ENCODE peak calls at places on chromosomes 3 and 15, in six cellular contexts. V is IMR-90, I is H9, J is H1, M is neuronal stem cell, T is mesendoderm. D is an unnamed sample.

GRCh38 chr3:150351398-150351797 is 56.7 kb upstream of the TSC22D2 start:
- DNase-seq in V (no peak), I (no peak), J (no peak), M (no peak), T (no peak), D (no peak)

GRCh38 chr15:36878745-36879262 is 221.5 kb downstream of the MEIS2 start:
- DNase-seq in V (no peak), I (no peak), J (no peak), M (peak), T (no peak), D (no peak)

GRCh38 chr3:196942915-196943277 is 568 bp upstream of the NCBP2 start:
- DNase-seq in V (no peak), I (no peak), J (no peak), M (no peak), T (peak), D (peak)

GRCh38 chr15:45521596-45522167 is 873 bp downstream of the SLC30A4 start:
- DNase-seq in V (no peak), I (no peak), J (no peak), M (peak), T (no peak), D (no peak)

GRCh38 chr3:181700168-181701087 is 11.3 kb upstream of the SOX2 start:
- DNase-seq in V (peak), I (peak), J (peak), M (peak), T (peak), D (peak)

GRCh38 chr15:58957101-58957973 is 23.9 kb upstream of the SLTM start:
- DNase-seq in V (peak), I (peak), J (peak), M (peak), T (peak), D (peak)

GRCh38 chr3:184353546-184353941 is 7.9 kb downstream of the CLCN2 start:
- DNase-seq in V (no peak), I (no peak), J (no peak), M (no peak), T (no peak), D (no peak)

GRCh38 chr15:99511865-99512632 is 53.7 kb upstream of the MEF2A start:
- DNase-seq in V (no peak), I (no peak), J (no peak), M (no peak), T (no peak), D (no peak)

GRCh38 chr15:35827156-35827555 is 281.2 kb upstream of the DPH6 start:
- DNase-seq in V (peak), I (no peak), J (no peak), M (no peak), T (no peak), D (peak)

GRCh38 chr3:194814878-194815357 is 129.2 kb downstream of the FAM43A start:
- DNase-seq in V (peak), I (no peak), J (no peak), M (no peak), T (no peak), D (no peak)

GRCh38 chr3:174620138-174620537 is 239.0 kb upstream of the NAALADL2 start:
- DNase-seq in V (no peak), I (no peak), J (no peak), M (no peak), T (no peak), D (no peak)

GRCh38 chr3:180417241-180417640 is 184.7 kb upstream of the TTC14 start:
- DNase-seq in V (no peak), I (no peak), J (no peak), M (no peak), T (no peak), D (no peak)

GRCh38 chr3:129240436-129240835 is 9.0 kb upstream of the COPG1 start:
- DNase-seq in V (no peak), I (no peak), J (no peak), M (no peak), T (no peak), D (peak)

GRCh38 chr3:156617145-156617544 is 57.2 kb upstream of the TIPARP start:
- DNase-seq in V (no peak), I (no peak), J (no peak), M (no peak), T (no peak), D (no peak)

GRCh38 chr3:147354621-147355020 is 51.7 kb downstream of the ZIC4 start:
- DNase-seq in V (no peak), I (peak), J (no peak), M (no peak), T (no peak), D (no peak)

GRCh38 chr3:133941390-133941789 is 45.7 kb upstream of the RAB6B start:
- DNase-seq in V (peak), I (peak), J (peak), M (no peak), T (no peak), D (no peak)

DNA sequence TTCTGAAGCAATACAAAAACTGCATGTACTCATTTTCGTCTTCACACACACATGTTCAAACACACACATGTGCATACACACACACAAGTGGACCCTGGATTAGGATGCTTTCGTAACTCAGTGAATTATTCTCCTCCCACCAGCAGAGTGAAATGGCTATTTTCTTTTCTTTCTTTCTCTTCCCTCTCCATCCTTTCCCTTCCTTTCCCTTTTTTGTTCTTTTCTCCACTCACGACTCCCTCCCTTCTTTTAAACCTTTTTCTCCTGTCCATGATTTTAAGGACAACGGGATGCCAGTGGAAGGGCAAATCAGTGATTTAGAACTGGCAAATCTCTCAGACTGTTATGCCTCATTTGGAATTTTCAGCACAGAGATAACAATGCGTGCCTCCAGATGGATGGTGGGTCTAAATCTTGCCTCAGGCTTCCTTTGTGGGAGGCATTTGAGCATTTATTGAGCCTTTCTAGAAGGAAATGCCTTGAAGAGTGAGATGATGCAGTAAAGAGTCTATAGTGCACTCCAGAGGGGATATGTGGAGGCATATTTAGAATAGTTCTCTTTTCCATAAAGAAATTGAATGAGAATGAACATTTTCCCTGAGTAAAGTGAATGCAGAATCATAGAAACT is 130.4 kb upstream of the SLC7A14 start:
- DNase-seq in V (no peak), I (no peak), J (no peak), M (no peak), T (no peak), D (no peak)
- H2BK15ac ChIP-seq in V (peak), I (no peak), J (no peak), M (no peak), T (no peak), D (no peak)

GRCh38 chr3:138112362-138112761 is 3.0 kb downstream of the DZIP1L start:
- DNase-seq in V (no peak), I (no peak), J (no peak), M (no peak), T (no peak), D (peak)
- H2BK15ac ChIP-seq in V (no peak), I (no peak), J (no peak), M (no peak), T (no peak), D (no peak)

DNA sequence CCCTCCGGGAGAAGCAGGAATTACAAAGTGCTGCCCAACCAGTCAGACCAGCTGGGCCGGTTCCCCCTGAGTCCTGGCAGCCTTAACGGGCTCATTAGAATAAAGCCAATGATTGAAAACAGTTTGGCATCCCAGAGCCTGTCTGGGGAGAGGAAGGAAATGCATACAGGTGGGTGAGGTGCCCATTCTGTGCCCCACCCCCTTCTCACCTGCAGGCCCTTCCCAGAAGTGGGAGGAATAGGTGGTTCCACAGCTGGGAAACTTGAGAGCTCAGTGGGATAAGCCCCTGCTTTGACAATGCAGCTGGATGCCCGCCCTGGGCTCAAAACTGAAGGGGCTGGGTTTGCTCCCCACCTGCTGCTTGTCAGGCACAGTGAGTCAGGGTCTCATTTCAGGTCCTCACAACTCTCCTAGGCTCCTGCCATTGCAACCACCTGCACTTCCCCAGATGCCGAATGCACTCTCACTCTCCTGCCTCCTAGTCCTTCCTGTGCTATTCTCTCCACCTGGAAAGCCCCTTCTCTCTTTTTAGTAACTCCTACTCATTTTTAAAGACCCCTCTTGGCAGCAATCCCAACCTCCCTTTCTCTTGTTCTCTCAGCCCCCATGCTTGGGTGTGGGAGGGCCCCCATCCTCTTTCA is 5.5 kb upstream of the BUB1B start:
- DNase-seq in V (no peak), I (peak), J (peak), M (no peak), T (peak), D (no peak)
- H2BK15ac ChIP-seq in V (no peak), I (no peak), J (no peak), M (no peak), T (no peak), D (no peak)

DNA sequence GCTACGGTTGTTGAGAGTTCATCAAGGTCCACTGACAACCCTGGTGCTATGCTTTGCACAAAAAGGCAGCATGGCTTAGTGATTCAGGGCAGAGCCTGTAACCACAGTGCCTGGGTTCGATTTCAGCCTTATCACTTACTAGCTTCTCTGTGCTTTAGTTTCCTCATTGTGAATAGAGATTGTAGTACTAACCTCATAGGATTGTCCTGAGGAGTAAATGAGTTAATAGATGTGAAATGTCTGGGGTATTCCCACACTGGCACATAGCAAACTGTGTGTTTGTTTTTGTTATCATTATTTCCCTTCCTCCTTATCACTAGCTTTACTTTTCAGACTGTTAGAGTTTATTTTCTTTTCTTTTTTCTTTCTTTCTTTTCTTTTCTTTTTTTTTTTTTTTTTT is 16.3 kb downstream of the CRTAP start:
- DNase-seq in V (peak), I (no peak), J (no peak), M (no peak), T (no peak), D (no peak)
- H2BK15ac ChIP-seq in V (no peak), I (no peak), J (no peak), M (no peak), T (no peak), D (no peak)

GRCh38 chr3:177547953-177548352 is 350.7 kb upstream of the TBL1XR1 start:
- DNase-seq in V (no peak), I (no peak), J (no peak), M (no peak), T (no peak), D (no peak)
- H2BK15ac ChIP-seq in V (no peak), I (no peak), J (no peak), M (no peak), T (no peak), D (no peak)

DNA sequence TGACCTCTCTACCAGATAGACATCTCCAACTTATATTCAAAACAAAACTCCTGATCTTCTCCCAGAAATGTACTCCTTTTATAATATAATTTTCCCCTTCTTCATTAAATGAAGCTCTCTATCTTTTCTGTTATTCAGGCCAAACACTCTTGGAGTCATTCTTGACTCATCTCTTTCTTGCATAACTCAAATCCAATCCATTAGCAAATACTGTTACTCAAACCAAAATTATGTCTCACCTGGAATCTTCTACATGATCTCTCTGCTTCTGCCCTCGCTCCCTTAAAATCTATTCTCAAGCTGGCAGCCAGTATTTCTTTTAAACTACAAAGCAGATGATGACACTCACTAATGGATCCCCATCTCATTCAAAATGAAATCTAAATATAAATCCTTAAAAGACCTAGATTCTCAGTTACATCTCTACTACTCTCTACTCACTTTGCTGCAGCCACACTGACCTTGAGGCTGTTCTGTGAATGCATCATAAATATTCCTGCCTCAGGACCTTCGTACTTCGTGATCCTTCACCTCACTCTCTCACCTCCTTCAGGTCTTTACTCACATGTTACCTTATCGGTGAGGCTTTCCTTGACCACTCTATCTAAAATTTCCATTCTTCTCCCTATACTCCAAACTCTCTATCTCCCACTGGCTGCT is 160.9 kb downstream of the TBC1D5 start:
- DNase-seq in V (peak), I (no peak), J (no peak), M (no peak), T (no peak), D (no peak)
- H2BK15ac ChIP-seq in V (no peak), I (no peak), J (no peak), M (no peak), T (no peak), D (no peak)

GRCh38 chr3:15161113-15161512 is 44.9 kb upstream of the CAPN7 start:
- DNase-seq in V (peak), I (no peak), J (no peak), M (no peak), T (no peak), D (peak)
- H2BK15ac ChIP-seq in V (no peak), I (no peak), J (no peak), M (no peak), T (no peak), D (no peak)

GRCh38 chr15:23069496-23070166 is 30.3 kb upstream of the TUBGCP5 start:
- DNase-seq in V (no peak), I (peak), J (no peak), M (no peak), T (peak), D (no peak)

GRCh38 chr15:23067416-23067815 is 28.0 kb upstream of the TUBGCP5 start:
- DNase-seq in V (no peak), I (no peak), J (no peak), M (no peak), T (no peak), D (no peak)

GRCh38 chr15:23065836-23066235 is 26.5 kb upstream of the TUBGCP5 start:
- DNase-seq in V (no peak), I (no peak), J (no peak), M (no peak), T (no peak), D (no peak)

GRCh38 chr15:23064156-23064555 is 24.8 kb upstream of the TUBGCP5 start:
- DNase-seq in V (no peak), I (no peak), J (no peak), M (no peak), T (no peak), D (no peak)
- H2BK15ac ChIP-seq in V (no peak), I (no peak), J (no peak), M (no peak), T (no peak), D (no peak)